ENCODE peak calls at places on chromosome 5, in four cellular contexts. One of them, this sample, is unnamed. For H3K4me1, the result is how much of the 10 kb centered on the place peaks cover.

GRCh38 chr5:73120222-73121108 is at the start of gene TMEM171:
- DNase-seq in upper lobe of left lung: peak
- DNase-seq in suprapubic skin: no peak
- DNase-seq in K562: no peak
- DNase-seq in this sample: peak

GRCh38 chr5:10563940-10564837 is at the start of gene ANKRD33B:
- DNase-seq in upper lobe of left lung: peak
- DNase-seq in K562: peak
- DNase-seq in suprapubic skin: no peak
- DNase-seq in this sample: peak

GRCh38 chr5:15388856-15389255 is 111.1 kb upstream of the FBXL7 start:
- DNase-seq in suprapubic skin: no peak
- DNase-seq in K562: no peak
- DNase-seq in upper lobe of left lung: no peak
- DNase-seq in this sample: no peak

GRCh38 chr5:16149621-16150020 is 30.0 kb downstream of the MARCHF11 start:
- DNase-seq in suprapubic skin: no peak
- DNase-seq in K562: no peak
- DNase-seq in upper lobe of left lung: no peak
- DNase-seq in this sample: no peak

GRCh38 chr5:68171101-68171558 is 44.4 kb upstream of the PIK3R1 start:
- DNase-seq in suprapubic skin: peak
- DNase-seq in upper lobe of left lung: no peak
- DNase-seq in K562: no peak
- DNase-seq in this sample: no peak

GRCh38 chr5:112960316-112960715 is 16.3 kb upstream of the DCP2 start:
- DNase-seq in upper lobe of left lung: no peak
- DNase-seq in K562: no peak
- DNase-seq in suprapubic skin: no peak
- DNase-seq in this sample: no peak

GRCh38 chr5:121979691-121980090 is 17.9 kb downstream of the SRFBP1 start:
- DNase-seq in K562: no peak
- DNase-seq in suprapubic skin: no peak
- DNase-seq in upper lobe of left lung: no peak
- DNase-seq in this sample: no peak

GRCh38 chr5:33662721-33663435 is 222.1 kb downstream of the TARS1 start:
- DNase-seq in suprapubic skin: no peak
- DNase-seq in upper lobe of left lung: no peak
- DNase-seq in K562: no peak
- DNase-seq in this sample: no peak

GRCh38 chr5:139061274-139061673 is 136.9 kb downstream of the SIL1 start:
- DNase-seq in K562: no peak
- DNase-seq in upper lobe of left lung: peak
- DNase-seq in suprapubic skin: no peak
- DNase-seq in this sample: no peak

GRCh38 chr5:172872997-172873491 is 39.0 kb downstream of the ERGIC1 start:
- DNase-seq in K562: no peak
- DNase-seq in upper lobe of left lung: no peak
- DNase-seq in suprapubic skin: no peak
- DNase-seq in this sample: peak

GRCh38 chr5:178069909-178070308 is 43.4 kb upstream of the N4BP3 start:
- DNase-seq in upper lobe of left lung: no peak
- DNase-seq in suprapubic skin: no peak
- DNase-seq in K562: peak
- DNase-seq in this sample: peak

GRCh38 chr5:142057697-142058056 is 44.9 kb upstream of the GNPDA1 start:
- DNase-seq in upper lobe of left lung: no peak
- DNase-seq in K562: no peak
- DNase-seq in suprapubic skin: no peak
- DNase-seq in this sample: no peak

GRCh38 chr5:11791777-11792176 is 112.5 kb downstream of the CTNND2 start:
- DNase-seq in upper lobe of left lung: no peak
- DNase-seq in K562: no peak
- DNase-seq in suprapubic skin: no peak
- DNase-seq in this sample: no peak

GRCh38 chr5:5700549-5700948 is 278.1 kb downstream of the ICE1 start:
- DNase-seq in upper lobe of left lung: no peak
- DNase-seq in suprapubic skin: no peak
- DNase-seq in K562: no peak
- DNase-seq in this sample: no peak

GRCh38 chr5:145531038-145531734 is 304.0 kb downstream of the PRELID2 start:
- DNase-seq in suprapubic skin: no peak
- DNase-seq in K562: no peak
- DNase-seq in upper lobe of left lung: no peak
- DNase-seq in this sample: no peak

GRCh38 chr5:69295088-69295754 is 37.4 kb downstream of the CCDC125 start:
- DNase-seq in K562: no peak
- DNase-seq in suprapubic skin: no peak
- DNase-seq in upper lobe of left lung: no peak
- DNase-seq in this sample: no peak

GRCh38 chr5:3715048-3715447 is 119.4 kb downstream of the IRX1 start:
- DNase-seq in upper lobe of left lung: no peak
- DNase-seq in K562: no peak
- DNase-seq in suprapubic skin: no peak
- DNase-seq in this sample: no peak

GRCh38 chr5:56161446-56161838 is 71.7 kb downstream of the ANKRD55 start:
- DNase-seq in K562: no peak
- DNase-seq in upper lobe of left lung: no peak
- DNase-seq in suprapubic skin: no peak
- DNase-seq in this sample: no peak

GRCh38 chr5:173326501-173326960 is 1.7 kb downstream of the STC2 start:
- DNase-seq in suprapubic skin: no peak
- DNase-seq in K562: peak
- DNase-seq in upper lobe of left lung: no peak
- DNase-seq in this sample: peak

GRCh38 chr5:641331-641765 is 29.2 kb downstream of the CEP72 start:
- DNase-seq in K562: no peak
- DNase-seq in upper lobe of left lung: no peak
- DNase-seq in suprapubic skin: peak
- DNase-seq in this sample: peak

GRCh38 chr5:132677191-132677590 is 3.4 kb downstream of the IL4 start:
- DNase-seq in suprapubic skin: no peak
- DNase-seq in K562: peak
- DNase-seq in upper lobe of left lung: no peak
- DNase-seq in this sample: peak

GRCh38 chr5:35151151-35151920 is 79.0 kb downstream of the PRLR start:
- DNase-seq in suprapubic skin: no peak
- DNase-seq in K562: no peak
- DNase-seq in upper lobe of left lung: no peak
- DNase-seq in this sample: no peak

GRCh38 chr5:627840-628239 is 15.7 kb downstream of the CEP72 start:
- DNase-seq in K562: no peak
- DNase-seq in upper lobe of left lung: peak
- DNase-seq in suprapubic skin: peak
- DNase-seq in this sample: peak

GRCh38 chr5:104456122-104456521 is 893.5 kb upstream of the NUDT12 start:
- DNase-seq in K562: no peak
- DNase-seq in upper lobe of left lung: no peak
- DNase-seq in suprapubic skin: no peak
- DNase-seq in this sample: no peak

GRCh38 chr5:136249678-136250266 is 56.8 kb upstream of the SMIM32 start:
- DNase-seq in K562: peak
- DNase-seq in upper lobe of left lung: no peak
- DNase-seq in suprapubic skin: no peak
- DNase-seq in this sample: no peak

GRCh38 chr5:91382530-91383026 is 539 bp downstream of the ARRDC3 start:
- DNase-seq in upper lobe of left lung: no peak
- DNase-seq in suprapubic skin: no peak
- DNase-seq in K562: no peak
- DNase-seq in this sample: no peak

GRCh38 chr5:51378415-51378777 is 4.9 kb upstream of the ISL1 start:
- DNase-seq in upper lobe of left lung: no peak
- DNase-seq in suprapubic skin: no peak
- DNase-seq in K562: no peak
- DNase-seq in this sample: no peak

GRCh38 chr5:51378778-51379652 is 4.2 kb upstream of the ISL1 start:
- DNase-seq in K562: no peak
- DNase-seq in suprapubic skin: no peak
- DNase-seq in upper lobe of left lung: no peak
- DNase-seq in this sample: no peak

GRCh38 chr5:51377151-51378060 is 5.8 kb upstream of the ISL1 start:
- DNase-seq in K562: no peak
- DNase-seq in suprapubic skin: no peak
- DNase-seq in upper lobe of left lung: no peak
- DNase-seq in this sample: no peak

GRCh38 chr5:51380603-51381207 is 2.5 kb upstream of the ISL1 start:
- DNase-seq in suprapubic skin: no peak
- DNase-seq in K562: peak
- DNase-seq in upper lobe of left lung: no peak
- DNase-seq in this sample: no peak

DNA sequence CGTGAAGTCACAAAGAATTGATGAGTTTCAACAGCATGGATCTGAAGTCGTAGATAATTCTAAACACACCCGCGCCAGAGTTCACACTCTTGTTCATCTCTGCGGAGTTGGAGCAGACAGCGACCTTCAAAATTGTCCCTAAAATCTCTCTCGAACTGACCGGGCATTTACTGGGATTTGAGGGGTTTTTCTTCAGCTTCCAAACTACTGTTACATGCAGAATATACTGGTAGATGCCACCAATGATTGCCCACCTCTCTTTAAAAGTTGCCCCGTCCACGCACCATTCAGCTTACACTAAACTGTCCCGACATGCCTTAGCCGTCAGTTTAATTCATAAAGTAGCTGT is 5.2 kb upstream of the ISL1 start:
- DNase-seq in upper lobe of left lung: no peak
- DNase-seq in K562: no peak
- DNase-seq in suprapubic skin: no peak
- DNase-seq in this sample: no peak
- TF ChIP-seq POLR2AphosphoS5 in upper lobe of left lung: no peak
- TF ChIP-seq POLR2AphosphoS5 in K562: no peak
- TF ChIP-seq POLR2AphosphoS5 in suprapubic skin: no peak
- TF ChIP-seq POLR2AphosphoS5 in this sample: no peak

GRCh38 chr5:150508021-150508640 is at the start of gene NDST1:
- DNase-seq in K562: no peak
- DNase-seq in suprapubic skin: no peak
- DNase-seq in upper lobe of left lung: no peak
- DNase-seq in this sample: no peak
- H3K4me1 ChIP-seq in K562: under half
- H3K4me1 ChIP-seq in suprapubic skin: half or more
- H3K4me1 ChIP-seq in upper lobe of left lung: half or more
- H3K4me1 ChIP-seq in this sample: half or more

GRCh38 chr5:51376504-51376903 is 6.7 kb upstream of the ISL1 start:
- DNase-seq in upper lobe of left lung: no peak
- DNase-seq in suprapubic skin: no peak
- DNase-seq in K562: no peak
- DNase-seq in this sample: no peak
- TF ChIP-seq CTCF in upper lobe of left lung: no peak
- TF ChIP-seq CTCF in suprapubic skin: no peak
- TF ChIP-seq CTCF in K562: no peak
- TF ChIP-seq CTCF in this sample: no peak

GRCh38 chr5:157596449-157596848 is 20.9 kb upstream of the ADAM19 start:
- DNase-seq in K562: no peak
- DNase-seq in upper lobe of left lung: no peak
- DNase-seq in suprapubic skin: no peak
- DNase-seq in this sample: no peak
- TF ChIP-seq POLR2AphosphoS5 in K562: no peak
- TF ChIP-seq POLR2AphosphoS5 in upper lobe of left lung: no peak
- TF ChIP-seq POLR2AphosphoS5 in suprapubic skin: no peak
- TF ChIP-seq POLR2AphosphoS5 in this sample: no peak

GRCh38 chr5:148970228-148970627 is 92.6 kb downstream of the SH3TC2 start:
- DNase-seq in upper lobe of left lung: no peak
- DNase-seq in suprapubic skin: no peak
- DNase-seq in K562: no peak
- DNase-seq in this sample: no peak
- H3K4me1 ChIP-seq in upper lobe of left lung: under half
- H3K4me1 ChIP-seq in suprapubic skin: half or more
- H3K4me1 ChIP-seq in K562: under half
- H3K4me1 ChIP-seq in this sample: under half

This sample was measured in spleen.